ENCODE peak calls at places on chromosome 14, in six cellular contexts. D is stomach, L is prostate gland, R is right lobe of liver, Q is A549, W is gastrocnemius medialis. M is an unnamed sample.

GRCh38 chr14:42927313-42927712 is 1320.6 kb downstream of the LRFN5 start:
- DNase-seq in L (no peak), Q (no peak), W (no peak), D (no peak), R (no peak), M (no peak)

GRCh38 chr14:64201296-64201695 is 92.9 kb downstream of the ESR2 start:
- DNase-seq in L (no peak), Q (no peak), R (no peak), D (peak; percentile 54), W (no peak), M (no peak)

GRCh38 chr14:72715910-72716268 is 178.0 kb downstream of the DPF3 start:
- DNase-seq in L (no peak), Q (no peak), D (no peak), R (no peak), W (peak; percentile 48), M (no peak)

GRCh38 chr14:97117693-97118092 is 320.5 kb downstream of the VRK1 start:
- DNase-seq in D (no peak), Q (no peak), L (no peak), W (no peak), R (no peak), M (no peak)

GRCh38 chr14:95156153-95156764 is 1.1 kb downstream of the DICER1 start:
- DNase-seq in W (no peak), D (no peak), R (no peak), L (no peak), Q (no peak), M (no peak)

GRCh38 chr14:100028990-100029677 is 36.1 kb upstream of the EVL start:
- DNase-seq in Q (peak; percentile 35), W (no peak), R (no peak), D (no peak), L (no peak), M (no peak)

GRCh38 chr14:104792945-104793702 is 2.4 kb downstream of the AKT1 start:
- DNase-seq in L (no peak), D (no peak), R (no peak), Q (no peak), W (no peak), M (no peak)

GRCh38 chr14:31137214-31137889 is 70.2 kb downstream of the HECTD1 start:
- DNase-seq in L (no peak), W (no peak), Q (no peak), D (no peak), R (no peak), M (no peak)

GRCh38 chr14:104293231-104293841 is 154.9 kb downstream of the KIF26A start:
- DNase-seq in Q (no peak), L (no peak), W (no peak), R (peak; percentile 36), D (no peak), M (no peak)

GRCh38 chr14:91350813-91351507 is 66.7 kb downstream of the CCDC88C start:
- DNase-seq in R (no peak), W (no peak), Q (no peak), D (no peak), L (no peak), M (no peak)

GRCh38 chr14:99946652-99947489 is 118.4 kb upstream of the EVL start:
- DNase-seq in W (no peak), Q (peak; percentile 76), R (peak; percentile 61), L (no peak), D (peak; percentile 55), M (no peak)

GRCh38 chr14:92247347-92247746 is 75.6 kb upstream of the SLC24A4 start:
- DNase-seq in R (no peak), Q (no peak), D (no peak), W (no peak), L (no peak), M (no peak)

GRCh38 chr14:95442633-95443021 is 73.8 kb downstream of the SYNE3 start:
- DNase-seq in Q (peak; percentile 91), D (peak; percentile 84), W (peak; percentile 55), R (peak; percentile 87), L (peak; percentile 71), M (peak; percentile 95)

GRCh38 chr14:99058542-99058941 is 213.5 kb downstream of the BCL11B start:
- DNase-seq in R (no peak), L (no peak), W (no peak), D (no peak), Q (no peak), M (no peak)

GRCh38 chr14:23694085-23694975 is 58.2 kb downstream of the DHRS2 start:
- DNase-seq in W (no peak), D (no peak), R (no peak), L (no peak), Q (no peak), M (no peak)

GRCh38 chr14:69002069-69002468 is 23.0 kb upstream of the ACTN1 start:
- DNase-seq in R (peak; percentile 76), L (peak; percentile 12), D (peak; percentile 56), W (no peak), Q (peak; percentile 51), M (no peak)

GRCh38 chr14:95508377-95508776 is 8.1 kb downstream of the SYNE3 start:
- DNase-seq in W (no peak), L (no peak), Q (no peak), R (no peak), D (no peak), M (no peak)

GRCh38 chr14:104996032-104996431 is 10.4 kb downstream of the CLBA1 start:
- DNase-seq in Q (no peak), L (no peak), D (no peak), W (no peak), R (no peak), M (no peak)

GRCh38 chr14:43480961-43481360 is 1026.1 kb downstream of the FSCB start:
- DNase-seq in W (no peak), R (no peak), D (no peak), Q (no peak), L (no peak), M (no peak)

GRCh38 chr14:68527329-68527851 is 265.5 kb downstream of the ZFP36L1 start:
- DNase-seq in W (no peak), L (peak; percentile 59), R (no peak), Q (no peak), D (peak; percentile 50), M (peak; percentile 47)

GRCh38 chr14:32134448-32135070 is 57.5 kb downstream of the ARHGAP5 start:
- DNase-seq in R (no peak), W (no peak), D (no peak), Q (peak; percentile 18), L (peak; percentile 10), M (no peak)

GRCh38 chr14:71628433-71628832 is 303.8 kb upstream of the RGS6 start:
- DNase-seq in D (no peak), W (no peak), L (no peak), R (no peak), Q (no peak), M (no peak)

GRCh38 chr14:28879571-28879970 is 113.0 kb downstream of the FOXG1 start:
- DNase-seq in W (no peak), D (no peak), L (no peak), R (no peak), Q (no peak), M (no peak)

GRCh38 chr14:52049721-52050588 is 18.9 kb downstream of the NID2 start:
- DNase-seq in L (no peak), Q (no peak), W (no peak), D (no peak), R (no peak), M (peak; percentile 90)

GRCh38 chr14:96584199-96584906 is 82.2 kb downstream of the PAPOLA start:
- DNase-seq in D (no peak), R (no peak), Q (peak; percentile 57), W (no peak), L (no peak), M (peak; percentile 89)

DNA sequence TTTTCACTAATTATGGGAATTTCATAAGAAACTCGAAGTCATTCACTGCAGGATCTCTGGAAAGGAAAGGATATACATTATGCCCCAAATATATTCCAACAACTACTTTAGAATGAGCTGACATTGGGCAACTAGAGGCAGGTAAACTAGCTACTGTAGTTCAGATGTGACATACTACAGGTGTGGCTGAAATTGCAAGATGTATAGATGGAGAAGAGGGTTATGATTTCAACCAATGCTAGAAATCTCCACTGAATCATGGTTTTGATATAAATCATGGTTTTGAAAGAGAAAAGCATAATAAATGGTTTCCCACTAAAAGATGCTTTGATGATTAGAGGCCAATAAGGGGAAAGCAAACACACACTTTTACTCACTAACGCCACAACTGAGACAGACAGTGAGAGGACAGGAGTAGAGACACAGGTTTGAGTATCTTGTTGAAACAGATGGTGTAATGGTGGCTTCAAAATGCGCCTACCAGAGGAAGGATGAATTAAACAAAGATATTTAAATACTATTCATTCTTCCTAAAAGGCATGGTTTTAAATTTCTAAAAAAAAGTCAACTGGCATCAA is 296.1 kb upstream of the DIO2 start:
- DNase-seq in D (no peak), W (no peak), R (no peak), Q (no peak), L (no peak), M (no peak)
- H3K4me3 ChIP-seq in D (no peak overlapping the region), W (no peak overlapping the region), R (no peak overlapping the region), Q (no peak overlapping the region), L (no peak overlapping the region), M (no peak overlapping the region)

DNA sequence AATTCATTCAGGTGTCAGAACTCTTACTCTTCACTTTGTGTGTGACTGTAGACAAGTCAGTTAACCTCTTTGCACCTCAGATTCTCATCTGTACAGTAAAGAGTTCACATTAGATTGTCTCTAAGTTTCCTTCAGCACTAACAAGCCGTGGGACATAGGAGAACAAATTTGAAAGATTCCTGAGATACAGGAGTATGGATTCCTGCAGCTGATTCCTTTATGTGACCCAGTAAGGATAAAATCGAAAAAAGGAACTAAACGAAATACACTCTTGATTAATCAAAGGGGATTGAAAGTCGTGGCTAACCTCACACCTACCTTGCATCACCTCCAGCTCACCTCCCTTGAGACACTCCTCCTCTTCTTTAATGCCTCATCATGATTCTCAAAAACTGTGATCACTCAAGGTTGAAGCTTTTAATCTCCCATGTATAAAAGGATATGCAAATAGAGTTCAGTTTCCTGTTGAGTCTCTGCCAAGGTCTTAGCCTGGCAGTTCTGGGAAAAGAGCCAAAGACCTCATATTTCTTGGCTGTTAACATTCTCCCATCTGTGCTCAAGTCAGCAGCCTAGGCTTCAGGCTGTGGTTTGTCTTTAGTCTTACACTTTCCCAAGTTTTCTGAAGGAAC is 156.6 kb downstream of the DAD1 start:
- DNase-seq in W (no peak), Q (peak; percentile 41), R (no peak), L (peak; percentile 68), D (peak; percentile 65), M (no peak)
- TF ChIP-seq POLR2A in W (no peak), Q (no peak), R (no peak), L (no peak), D (no peak), M (no peak)

GRCh38 chr14:101354726-101355125 is 206.6 kb upstream of the DIO3 start:
- DNase-seq in D (peak; percentile 13), R (no peak), Q (no peak), W (no peak), L (no peak), M (peak; percentile 68)
- H3K27ac ChIP-seq in D (no peak overlapping the region), R (no peak overlapping the region), Q (no peak overlapping the region), W (no peak overlapping the region), L (no peak overlapping the region), M (no peak overlapping the region)

GRCh38 chr14:94081386-94081820 is 293 bp downstream of the IFI27L1 start:
- DNase-seq in W (no peak), D (no peak), L (peak; percentile 10), R (no peak), Q (no peak), M (no peak)

GRCh38 chr14:94080606-94081385 is at the start of the genes DDX24 and IFI27L1:
- DNase-seq in R (peak; percentile 98), Q (peak; percentile 95), D (peak; percentile 98), L (peak; percentile 97), W (peak; percentile 96), M (peak; percentile 99)

GRCh38 chr14:94077823-94078222 is 3.2 kb downstream of the DDX24 start:
- DNase-seq in L (no peak), R (no peak), W (no peak), D (no peak), Q (no peak), M (no peak)

GRCh38 chr14:94077111-94077821 is 3.7 kb downstream of the DDX24 start:
- DNase-seq in R (no peak), W (no peak), Q (no peak), L (no peak), D (no peak), M (no peak)

GRCh38 chr14:94079891-94080605 is 954 bp downstream of the DDX24 start:
- DNase-seq in D (no peak), L (no peak), Q (no peak), W (peak; percentile 11), R (no peak), M (no peak)
- H3K4me3 ChIP-seq in D (peak overlapping the region; percentile 90), L (peak overlapping the region; percentile 96), Q (peak overlapping the region; percentile 89), W (peak overlapping the region; percentile 95), R (peak overlapping the region; percentile 96), M (peak overlapping the region; percentile 78)

M was measured in esophagus muscularis mucosa.